ENCODE peak calls at places on chromosome 13, in five cellular contexts. C, E, Z, T and G are unnamed samples.

GRCh38 chr13:50267917-50268316 is 252.7 kb downstream of the KCNRG start:
- DNase-seq in Z (no peak), E (no peak), C (no peak), T (no peak), G (no peak)

GRCh38 chr13:46748300-46748699 is 48.7 kb downstream of the ESD start:
- DNase-seq in Z (no peak), C (no peak), E (no peak), T (no peak), G (no peak)

GRCh38 chr13:38951525-38952313 is 38.9 kb downstream of the STOML3 start:
- DNase-seq in C (no peak), E (no peak), Z (no peak), T (peak; percentile 56), G (no peak)

GRCh38 chr13:40243047-40243446 is 423.4 kb downstream of the FOXO1 start:
- DNase-seq in Z (no peak), C (no peak), E (no peak), T (no peak), G (no peak)

GRCh38 chr13:50419896-50420295 is 404.7 kb downstream of the KCNRG start:
- DNase-seq in C (no peak), E (no peak), T (no peak), Z (peak; percentile 31), G (no peak)

GRCh38 chr13:78420814-78421213 is 182.5 kb downstream of the POU4F1 start:
- DNase-seq in T (no peak), E (no peak), C (no peak), Z (no peak), G (no peak)

GRCh38 chr13:97321616-97322321 is 99.6 kb downstream of the MBNL2 start:
- DNase-seq in Z (no peak), T (no peak), C (no peak), E (no peak), G (no peak)

GRCh38 chr13:99894835-99895427 is 76.6 kb downstream of the ZIC5 start:
- DNase-seq in T (peak; percentile 1), E (no peak), C (no peak), Z (no peak), G (no peak)

GRCh38 chr13:49020328-49020727 is 44.6 kb downstream of the FNDC3A start:
- DNase-seq in E (no peak), Z (no peak), C (no peak), T (no peak), G (no peak)

GRCh38 chr13:45328661-45329105 is 12.3 kb downstream of the TPT1 start:
- DNase-seq in Z (no peak), T (peak; percentile 88), E (no peak), C (no peak), G (no peak)

GRCh38 chr13:36973621-36974268 is 25.4 kb downstream of the ALG5 start:
- DNase-seq in Z (no peak), C (no peak), T (no peak), E (no peak), G (no peak)

GRCh38 chr13:26425439-26426358 is 131.8 kb upstream of the WASF3 start:
- DNase-seq in C (no peak), Z (no peak), E (no peak), T (peak; percentile 3), G (no peak)

GRCh38 chr13:104204177-104204576 is 1138.0 kb upstream of the SLC10A2 start:
- DNase-seq in C (no peak), T (no peak), Z (no peak), E (no peak), G (no peak)

GRCh38 chr13:22369840-22370239 is 699.0 kb downstream of the FGF9 start:
- DNase-seq in T (no peak), E (no peak), C (no peak), Z (no peak), G (no peak)

GRCh38 chr13:109787135-109787954 is 962 bp upstream of the IRS2 start:
- DNase-seq in E (no peak), C (peak; percentile 11), T (peak; percentile 46), Z (peak; percentile 43), G (no peak)

GRCh38 chr13:94121686-94122085 is 357.8 kb downstream of the DCT start:
- DNase-seq in T (peak; percentile 63), Z (no peak), E (no peak), C (no peak), G (no peak)

GRCh38 chr13:102405499-102406079 is 3.7 kb upstream of the FGF14 start:
- DNase-seq in T (peak; percentile 17), Z (no peak), E (no peak), C (no peak), G (no peak)

GRCh38 chr13:34201050-34201913 is 383.3 kb downstream of the RFC3 start:
- DNase-seq in C (no peak), E (no peak), Z (no peak), T (peak; percentile 83), G (no peak)

GRCh38 chr13:27139565-27139964 is 32.0 kb downstream of the USP12 start:
- DNase-seq in Z (no peak), E (no peak), C (no peak), T (no peak), G (no peak)

GRCh38 chr13:79481685-79482052 is 714 bp downstream of the NDFIP2 start:
- DNase-seq in T (no peak), C (peak; percentile 36), E (no peak), Z (no peak), G (no peak)

GRCh38 chr13:114087430-114087829 is 45.0 kb downstream of the RASA3 start:
- DNase-seq in Z (no peak), E (no peak), T (no peak), C (no peak), G (no peak)

GRCh38 chr13:100230813-100231575 is 142.1 kb downstream of the PCCA start:
- DNase-seq in T (no peak), C (no peak), Z (no peak), E (no peak), G (no peak)

GRCh38 chr13:110306340-110306959 is 507 bp downstream of the COL4A1 start:
- DNase-seq in C (no peak), E (no peak), Z (peak; percentile 46), T (peak; percentile 68), G (no peak)

GRCh38 chr13:50225188-50226155 is 210.2 kb downstream of the KCNRG start:
- DNase-seq in E (no peak), Z (no peak), C (no peak), T (no peak), G (no peak)

GRCh38 chr13:48492123-48493075 is 40.5 kb downstream of the RCBTB2 start:
- DNase-seq in T (peak; percentile 88), E (no peak), C (peak; percentile 58), Z (peak; percentile 68), G (no peak)

GRCh38 chr13:92175330-92175729 is 776.9 kb downstream of the GPC5 start:
- DNase-seq in Z (no peak), E (no peak), T (peak; percentile 87), C (no peak), G (peak; percentile 48)

GRCh38 chr13:113941571-113942191 is 32.2 kb downstream of the C13orf46 start:
- DNase-seq in C (no peak), Z (no peak), E (no peak), T (no peak), G (no peak)

GRCh38 chr13:23579072-23579885 is 9.1 kb downstream of the TNFRSF19 start:
- DNase-seq in T (peak; percentile 86), E (no peak), C (peak; percentile 91), Z (peak; percentile 96), G (peak; percentile 63)

GRCh38 chr13:43787998-43788397 is 1.2 kb upstream of the ENOX1 start:
- DNase-seq in C (no peak), E (no peak), Z (no peak), T (peak; percentile 69), G (no peak)

GRCh38 chr13:87622921-87623320 is 48.2 kb upstream of the SLITRK5 start:
- DNase-seq in Z (no peak), T (no peak), E (no peak), C (no peak), G (no peak)

GRCh38 chr13:66844933-66845332 is 385.2 kb downstream of the PCDH9 start:
- DNase-seq in T (no peak), Z (no peak), C (no peak), E (no peak), G (no peak)